ENCODE peak calls at places on chromosomes 3 and 15, in four cellular contexts. One of them, this sample, is unnamed.

GRCh38 chr3:52606373-52607085 is 70.1 kb downstream of the UQCC5 start:
- DNase-seq in GM12878: no peak
- DNase-seq in HCT116: peak; percentile 89
- DNase-seq in K562: peak; percentile 5
- DNase-seq in this sample: peak; percentile 41

GRCh38 chr15:85401108-85401765 is 20.8 kb downstream of the AKAP13 start:
- DNase-seq in GM12878: no peak
- DNase-seq in HCT116: no peak
- DNase-seq in K562: no peak
- DNase-seq in this sample: no peak

GRCh38 chr15:72315706-72316370 is 4.1 kb downstream of the CELF6 start:
- DNase-seq in GM12878: no peak
- DNase-seq in HCT116: no peak
- DNase-seq in K562: no peak
- DNase-seq in this sample: no peak

GRCh38 chr15:93235926-93236781 is 147.1 kb upstream of the RGMA start:
- DNase-seq in GM12878: no peak
- DNase-seq in HCT116: no peak
- DNase-seq in K562: peak; percentile 11
- DNase-seq in this sample: no peak

GRCh38 chr3:160027541-160028195 is 39.0 kb downstream of the IL12A start:
- DNase-seq in GM12878: peak; percentile 55
- DNase-seq in HCT116: no peak
- DNase-seq in K562: no peak
- DNase-seq in this sample: peak; percentile 88

GRCh38 chr15:31328425-31328998 is 1.9 kb downstream of the KLF13 start:
- DNase-seq in GM12878: no peak
- DNase-seq in HCT116: no peak
- DNase-seq in K562: peak; percentile 54
- DNase-seq in this sample: peak; percentile 49

GRCh38 chr3:40099875-40100274 is 209.6 kb upstream of the EIF1B start:
- DNase-seq in GM12878: no peak
- DNase-seq in HCT116: no peak
- DNase-seq in K562: no peak
- DNase-seq in this sample: no peak

GRCh38 chr3:104460477-104461406 is 906.0 kb upstream of the ALCAM start:
- DNase-seq in GM12878: peak; percentile 8
- DNase-seq in HCT116: peak; percentile 35
- DNase-seq in K562: no peak
- DNase-seq in this sample: peak; percentile 32

DNA sequence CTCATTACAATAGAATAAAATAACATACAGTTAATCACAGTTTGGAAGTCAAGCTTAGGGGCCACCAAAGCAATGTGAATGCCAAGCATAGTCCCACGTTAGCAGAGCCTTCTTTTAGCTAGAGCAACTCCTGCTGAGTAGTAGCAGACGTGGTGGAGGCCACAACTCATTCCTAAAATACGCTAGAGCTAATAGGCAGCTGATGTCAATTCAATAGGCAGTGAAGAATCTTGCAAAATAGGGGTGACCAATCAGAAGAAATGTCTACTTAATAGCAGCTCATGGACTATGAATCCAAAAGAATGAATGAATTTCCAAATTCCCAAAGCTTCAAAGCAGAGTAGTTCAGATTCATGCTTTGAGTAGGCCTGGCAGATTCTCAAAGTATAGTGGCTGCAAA is 292.9 kb upstream of the RORA start:
- DNase-seq in GM12878: no peak
- DNase-seq in HCT116: no peak
- DNase-seq in K562: no peak
- DNase-seq in this sample: no peak
- H3K4me2 ChIP-seq in GM12878: no peak overlapping the region
- H3K4me2 ChIP-seq in HCT116: no peak overlapping the region
- H3K4me2 ChIP-seq in K562: no peak overlapping the region
- H3K4me2 ChIP-seq in this sample: no peak overlapping the region

GRCh38 chr3:88239870-88240269 is 90.1 kb downstream of the C3orf38 start:
- DNase-seq in GM12878: no peak
- DNase-seq in HCT116: no peak
- DNase-seq in K562: no peak
- DNase-seq in this sample: no peak
- TF ChIP-seq CEBPB in GM12878: no peak
- TF ChIP-seq CEBPB in HCT116: no peak
- TF ChIP-seq CEBPB in K562: no peak
- TF ChIP-seq CEBPB in this sample: no peak

GRCh38 chr15:70512772-70513362 is 250.5 kb downstream of the UACA start:
- DNase-seq in GM12878: no peak
- DNase-seq in HCT116: peak; percentile 71
- DNase-seq in K562: peak; percentile 75
- DNase-seq in this sample: peak; percentile 51

GRCh38 chr15:70517194-70517590 is 246.2 kb downstream of the UACA start:
- DNase-seq in GM12878: no peak
- DNase-seq in HCT116: no peak
- DNase-seq in K562: no peak
- DNase-seq in this sample: no peak

GRCh38 chr15:70516408-70517193 is 246.8 kb downstream of the UACA start:
- DNase-seq in GM12878: no peak
- DNase-seq in HCT116: no peak
- DNase-seq in K562: no peak
- DNase-seq in this sample: no peak

GRCh38 chr15:70513818-70514217 is 249.5 kb downstream of the UACA start:
- DNase-seq in GM12878: no peak
- DNase-seq in HCT116: no peak
- DNase-seq in K562: no peak
- DNase-seq in this sample: no peak

DNA sequence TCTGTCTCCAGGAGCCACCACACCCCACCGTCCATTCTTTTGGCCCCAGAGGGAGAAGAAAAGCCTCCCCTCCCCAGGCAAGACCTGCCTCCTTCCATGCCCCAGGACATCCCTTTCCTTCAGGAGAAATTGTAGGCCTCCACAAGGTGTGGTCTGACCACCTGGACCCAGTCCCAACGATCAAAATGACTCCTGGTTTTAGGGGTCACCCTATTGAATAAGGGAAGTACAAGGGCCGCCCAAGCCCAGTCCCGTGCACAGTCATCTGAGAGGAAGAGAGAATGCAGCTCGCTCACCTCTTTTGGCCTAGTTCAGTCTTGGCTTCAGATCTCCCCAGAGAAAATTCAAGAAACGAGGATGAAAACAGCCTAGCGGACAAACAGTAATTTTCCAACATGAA is 249.1 kb downstream of the UACA start:
- DNase-seq in GM12878: no peak
- DNase-seq in HCT116: no peak
- DNase-seq in K562: no peak
- DNase-seq in this sample: no peak
- H3K9ac ChIP-seq in GM12878: no peak overlapping the region
- H3K9ac ChIP-seq in HCT116: no peak overlapping the region
- H3K9ac ChIP-seq in K562: no peak overlapping the region
- H3K9ac ChIP-seq in this sample: no peak overlapping the region

GRCh38 chr3:27025718-27026117 is 343.5 kb downstream of the NEK10 start:
- DNase-seq in GM12878: no peak
- DNase-seq in HCT116: no peak
- DNase-seq in K562: no peak
- DNase-seq in this sample: no peak
- H3K4me2 ChIP-seq in GM12878: no peak overlapping the region
- H3K4me2 ChIP-seq in HCT116: no peak overlapping the region
- H3K4me2 ChIP-seq in K562: no peak overlapping the region
- H3K4me2 ChIP-seq in this sample: no peak overlapping the region

GRCh38 chr3:10023587-10024310 is 2.5 kb upstream of the FANCD2 start:
- DNase-seq in GM12878: no peak
- DNase-seq in HCT116: no peak
- DNase-seq in K562: no peak
- DNase-seq in this sample: peak; percentile 95
- TF ChIP-seq CEBPB in GM12878: no peak
- TF ChIP-seq CEBPB in HCT116: peak; percentile 27
- TF ChIP-seq CEBPB in K562: peak; percentile 93
- TF ChIP-seq CEBPB in this sample: peak; percentile 100

DNA sequence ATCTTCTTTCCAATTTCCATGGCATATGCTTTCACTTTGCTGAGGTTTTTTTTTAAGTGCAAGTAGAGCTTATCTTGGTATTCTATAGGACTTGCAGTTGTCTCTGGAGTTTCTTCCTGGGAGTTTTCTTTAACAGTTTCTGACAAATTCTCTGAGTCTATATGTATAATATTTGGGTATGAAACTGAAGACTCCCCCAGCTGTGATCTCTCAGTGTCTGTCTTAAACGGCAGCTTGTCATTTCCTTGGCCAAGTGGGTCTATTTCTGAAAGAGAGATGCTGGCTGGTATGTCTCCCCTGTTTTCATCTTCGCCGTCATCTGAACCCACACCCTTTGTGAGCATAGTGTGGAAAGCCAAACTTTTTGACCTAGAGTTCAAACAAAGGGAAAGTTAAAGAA is 73.3 kb upstream of the PTX3 start:
- DNase-seq in GM12878: no peak
- DNase-seq in HCT116: no peak
- DNase-seq in K562: no peak
- DNase-seq in this sample: no peak
- H3K9ac ChIP-seq in GM12878: no peak overlapping the region
- H3K9ac ChIP-seq in HCT116: no peak overlapping the region
- H3K9ac ChIP-seq in K562: no peak overlapping the region
- H3K9ac ChIP-seq in this sample: no peak overlapping the region

GRCh38 chr3:11589706-11590105 is 54.0 kb downstream of the VGLL4 start:
- DNase-seq in GM12878: no peak
- DNase-seq in HCT116: no peak
- DNase-seq in K562: no peak
- DNase-seq in this sample: no peak

GRCh38 chr3:11591401-11592266 is 52.1 kb downstream of the VGLL4 start:
- DNase-seq in GM12878: no peak
- DNase-seq in HCT116: peak; percentile 62
- DNase-seq in K562: no peak
- DNase-seq in this sample: peak; percentile 87

GRCh38 chr3:11593318-11594034 is 50.2 kb downstream of the VGLL4 start:
- DNase-seq in GM12878: no peak
- DNase-seq in HCT116: no peak
- DNase-seq in K562: no peak
- DNase-seq in this sample: no peak

GRCh38 chr3:11591006-11591360 is 52.7 kb downstream of the VGLL4 start:
- DNase-seq in GM12878: no peak
- DNase-seq in HCT116: no peak
- DNase-seq in K562: no peak
- DNase-seq in this sample: peak; percentile 60

GRCh38 chr3:11592460-11593298 is 51.0 kb downstream of the VGLL4 start:
- DNase-seq in GM12878: no peak
- DNase-seq in HCT116: no peak
- DNase-seq in K562: no peak
- DNase-seq in this sample: peak; percentile 68
- H3K4me2 ChIP-seq in GM12878: no peak overlapping the region
- H3K4me2 ChIP-seq in HCT116: no peak overlapping the region
- H3K4me2 ChIP-seq in K562: no peak overlapping the region
- H3K4me2 ChIP-seq in this sample: peak overlapping the region; percentile 51

This sample was measured in IMR-90.